ENCODE peak calls at places on chromosomes 3 and 15, in ten cellular contexts. W, J, M, F, Q, E, O, N, R and H are unnamed samples.

GRCh38 chr15:60649845-60650548 is 171.1 kb upstream of the ICE2 start:
- DNase-seq in E (no peak), O (no peak), F (no peak), M (no peak), W (no peak), R (no peak), N (no peak), Q (no peak), J (peak; percentile 11), H (no peak)

GRCh38 chr15:31403606-31404005 is 77.0 kb downstream of the KLF13 start:
- DNase-seq in Q (no peak), J (peak; percentile 49), R (no peak), F (no peak), M (no peak), N (no peak), O (no peak), E (no peak), W (no peak), H (no peak)

GRCh38 chr3:174232658-174233429 is 626.3 kb upstream of the NAALADL2 start:
- DNase-seq in F (no peak), M (no peak), E (no peak), O (no peak), Q (no peak), W (no peak), R (no peak), J (no peak), N (no peak), H (no peak)

GRCh38 chr3:186821429-186822367 is 15.4 kb upstream of the RFC4 start:
- DNase-seq in Q (no peak), O (no peak), N (no peak), J (peak; percentile 71), E (no peak), R (peak; percentile 75), F (no peak), M (no peak), W (peak; percentile 47), H (peak; percentile 53)

GRCh38 chr3:126056681-126057546 is 27.0 kb downstream of the SLC41A3 start:
- DNase-seq in O (no peak), M (no peak), F (no peak), R (no peak), E (peak; percentile 68), J (peak; percentile 47), N (no peak), Q (peak; percentile 63), W (peak; percentile 14), H (peak; percentile 35)

GRCh38 chr3:109316162-109316730 is at the start of gene DPPA2:
- DNase-seq in Q (no peak), J (no peak), M (no peak), F (no peak), E (no peak), W (peak; percentile 9), N (no peak), O (no peak), R (no peak), H (no peak)

GRCh38 chr3:44942202-44942921 is 33.6 kb downstream of the ZDHHC3 start:
- DNase-seq in F (no peak), J (peak; percentile 52), O (no peak), M (no peak), W (no peak), Q (no peak), R (no peak), E (no peak), N (no peak), H (peak; percentile 43)

GRCh38 chr3:20136231-20136630 is 49.8 kb downstream of the SGO1 start:
- DNase-seq in J (peak; percentile 49), F (no peak), W (no peak), M (no peak), O (no peak), Q (no peak), E (no peak), R (no peak), N (no peak), H (peak; percentile 41)

GRCh38 chr3:197023241-197023997 is 6.2 kb downstream of the MELTF start:
- DNase-seq in N (no peak), E (no peak), R (peak; percentile 82), O (peak; percentile 62), F (no peak), M (no peak), J (no peak), Q (no peak), W (no peak), H (no peak)

GRCh38 chr3:167814441-167814951 is 79.0 kb downstream of the SERPINI1 start:
- DNase-seq in J (peak; percentile 83), W (no peak), E (no peak), O (no peak), Q (peak; percentile 62), F (peak; percentile 20), R (no peak), M (no peak), N (no peak), H (peak; percentile 79)

GRCh38 chr3:120445654-120446053 is 5.1 kb downstream of the FSTL1 start:
- DNase-seq in J (no peak), N (no peak), Q (no peak), R (no peak), F (no peak), O (no peak), E (no peak), M (no peak), W (no peak), H (no peak)
- H3K4me1 ChIP-seq in J (peaks cover 14% of the 10 kb centered on the region), N (no peaks in the 10 kb centered on the region), Q (peaks cover 87% of the 10 kb centered on the region), R (no peaks in the 10 kb centered on the region), F (peaks cover 10% of the 10 kb centered on the region), O (no peaks in the 10 kb centered on the region), E (peaks cover 98% of the 10 kb centered on the region), M (no peaks in the 10 kb centered on the region), W (no peaks in the 10 kb centered on the region), H (peaks cover 47% of the 10 kb centered on the region)

GRCh38 chr15:51876169-51876568 is 46.7 kb downstream of the TMOD3 start:
- DNase-seq in W (peak; percentile 47), M (no peak), J (no peak), E (no peak), Q (no peak), R (no peak), N (no peak), F (no peak), O (no peak), H (no peak)

GRCh38 chr15:51883436-51883835 is 54.0 kb downstream of the TMOD3 start:
- DNase-seq in J (peak; percentile 74), R (no peak), W (no peak), O (no peak), N (no peak), M (no peak), E (no peak), F (no peak), Q (no peak), H (peak; percentile 63)

GRCh38 chr15:51879555-51879954 is 50.1 kb downstream of the TMOD3 start:
- DNase-seq in O (no peak), E (no peak), M (no peak), N (no peak), J (peak; percentile 81), W (no peak), F (no peak), R (no peak), Q (no peak), H (peak; percentile 81)

GRCh38 chr15:51874751-51875644 is 45.5 kb downstream of the TMOD3 start:
- DNase-seq in M (no peak), W (peak; percentile 45), R (no peak), N (no peak), E (no peak), F (peak; percentile 52), J (peak; percentile 98), O (no peak), Q (no peak), H (peak; percentile 98)

DNA sequence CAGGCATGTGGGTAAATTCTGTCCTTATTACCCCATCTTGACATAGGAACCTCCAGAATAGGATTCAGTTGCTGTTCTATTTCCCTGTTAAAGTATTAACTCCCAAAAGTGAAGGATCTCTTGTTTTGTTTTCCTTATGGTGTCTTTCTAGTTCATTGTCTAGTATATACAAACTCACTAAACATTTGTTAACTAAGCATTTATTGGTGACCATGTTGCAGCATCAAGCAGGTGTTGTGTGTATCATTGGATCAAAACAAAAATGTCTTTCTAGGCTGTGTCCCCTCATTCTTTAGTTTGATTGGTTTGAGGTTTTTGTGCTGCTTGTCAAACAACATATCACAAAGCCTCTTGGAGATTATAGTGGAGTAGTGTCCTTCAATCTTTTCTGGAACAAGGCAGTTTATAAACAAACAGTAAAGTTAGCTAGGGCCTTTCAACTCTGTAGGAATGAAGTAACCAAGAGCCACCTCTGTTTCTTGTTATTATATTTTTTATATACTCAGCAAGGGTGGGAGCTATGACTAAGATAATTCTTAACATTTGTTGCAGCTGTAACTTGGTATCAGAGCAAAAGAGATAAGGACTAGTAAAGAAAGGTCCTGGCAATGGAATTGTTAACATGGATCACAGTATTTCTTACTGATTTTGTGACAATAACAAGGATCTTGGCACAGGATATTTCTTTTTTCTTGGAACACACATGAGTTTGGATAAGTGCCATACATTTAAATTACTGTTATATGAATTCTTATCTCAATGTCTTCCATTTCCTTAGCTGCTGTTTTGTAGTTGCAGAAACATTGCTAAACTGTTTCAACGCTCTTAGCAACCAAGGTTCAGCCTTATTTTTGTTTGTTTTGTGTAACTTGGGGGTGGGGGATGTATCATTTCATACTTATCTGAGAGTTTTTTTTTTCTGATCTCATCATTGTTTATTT is 49.3 kb downstream of the TMOD3 start:
- DNase-seq in R (no peak), O (no peak), Q (no peak), N (no peak), F (no peak), W (no peak), M (no peak), E (no peak), J (peak; percentile 67), H (peak; percentile 62)
- H3K4me1 ChIP-seq in R (no peaks in the 10 kb centered on the region), O (no peaks in the 10 kb centered on the region), Q (peaks cover 41% of the 10 kb centered on the region), N (no peaks in the 10 kb centered on the region), F (peaks cover 31% of the 10 kb centered on the region), W (peaks cover 37% of the 10 kb centered on the region), M (no peaks in the 10 kb centered on the region), E (peaks cover 66% of the 10 kb centered on the region), J (peaks cover 28% of the 10 kb centered on the region), H (peaks cover 44% of the 10 kb centered on the region)

DNA sequence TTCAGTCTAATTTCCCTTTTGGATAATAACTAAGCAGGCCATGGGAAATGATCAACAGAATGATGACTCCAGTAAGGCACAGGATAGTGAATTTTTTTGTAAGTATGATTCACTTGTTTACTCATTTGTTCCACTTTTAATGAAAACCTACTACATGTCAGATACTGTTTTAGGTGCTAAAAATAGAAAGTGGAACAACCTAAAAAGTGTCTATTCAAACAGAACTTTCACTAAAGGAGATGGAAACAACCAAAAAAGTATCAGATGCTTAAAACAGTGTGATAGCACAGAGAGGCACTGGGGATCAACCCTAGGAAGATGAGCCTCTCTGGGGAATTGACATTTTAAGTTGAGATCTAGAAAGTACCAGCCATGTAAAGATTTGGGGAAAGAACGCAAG is 11.1 kb downstream of the RYK start:
- DNase-seq in Q (no peak), W (no peak), E (no peak), M (no peak), N (no peak), O (no peak), J (no peak), R (no peak), F (no peak), H (no peak)
- H3K4me1 ChIP-seq in Q (peaks cover 73% of the 10 kb centered on the region), W (peaks cover 58% of the 10 kb centered on the region), E (peaks cover 82% of the 10 kb centered on the region), M (no peaks in the 10 kb centered on the region), N (no peaks in the 10 kb centered on the region), O (peaks cover 16% of the 10 kb centered on the region), J (peaks cover 17% of the 10 kb centered on the region), R (peaks cover 5% of the 10 kb centered on the region), F (peaks cover 40% of the 10 kb centered on the region), H (peaks cover 25% of the 10 kb centered on the region)

DNA sequence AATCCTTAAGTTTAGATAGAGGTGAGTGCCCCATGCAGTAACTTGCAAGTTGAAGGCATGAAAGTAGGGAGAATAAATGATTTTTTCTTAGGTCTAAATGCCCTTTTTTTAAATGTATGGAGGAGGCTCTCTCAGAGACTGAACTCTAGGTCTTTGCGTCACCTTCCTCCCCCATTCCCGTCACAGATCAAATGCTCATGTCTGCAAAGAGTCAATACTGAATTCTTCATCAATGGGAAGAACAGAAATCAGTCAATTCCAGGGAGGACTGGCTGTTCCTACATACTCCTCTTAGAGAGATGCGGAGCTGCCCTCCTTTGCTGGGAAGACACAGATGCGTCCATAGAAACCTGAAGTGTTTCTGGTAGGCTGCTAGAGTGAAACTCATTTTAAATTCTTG is 98.2 kb downstream of the ARPP21 start:
- DNase-seq in R (no peak), O (no peak), N (no peak), W (no peak), Q (no peak), F (no peak), J (no peak), E (no peak), M (no peak), H (no peak)
- H3K4me1 ChIP-seq in R (peaks cover 10% of the 10 kb centered on the region), O (no peaks in the 10 kb centered on the region), N (no peaks in the 10 kb centered on the region), W (no peaks in the 10 kb centered on the region), Q (no peaks in the 10 kb centered on the region), F (no peaks in the 10 kb centered on the region), J (no peaks in the 10 kb centered on the region), E (no peaks in the 10 kb centered on the region), M (no peaks in the 10 kb centered on the region), H (no peaks in the 10 kb centered on the region)